ENCODE peak calls at places on chromosomes 1 and 21, in six cellular contexts. V is A549, J is HepG2, Q is upper lobe of left lung, T is GM12878, H is K562. Y is an unnamed sample.

GRCh38 chr1:66315675-66316074 is 218.3 kb upstream of the SGIP1 start:
- ATAC-seq in V (peak; percentile 87), J (no peak), Q (peak; percentile 64), T (no peak), H (no peak), Y (no peak)

GRCh38 chr21:16851054-16851453 is 661.8 kb upstream of the CXADR start:
- ATAC-seq in V (no peak), J (peak; percentile 38), Q (no peak), T (no peak), H (no peak), Y (no peak)

GRCh38 chr1:18921506-18922251 is 19.3 kb upstream of the ALDH4A1 start:
- ATAC-seq in V (no peak), J (no peak), Q (no peak), T (no peak), H (peak; percentile 9), Y (peak; percentile 19)

GRCh38 chr1:204659061-204659460 is 26.5 kb downstream of the LRRN2 start:
- ATAC-seq in V (peak; percentile 30), J (no peak), Q (no peak), T (no peak), H (no peak), Y (no peak)

GRCh38 chr1:234730542-234731370 is 120.8 kb upstream of the IRF2BP2 start:
- ATAC-seq in V (peak; percentile 26), J (peak; percentile 59), Q (no peak), T (peak; percentile 80), H (peak; percentile 83), Y (no peak)

GRCh38 chr1:218867941-218868656 is 305.6 kb upstream of the LYPLAL1 start:
- ATAC-seq in V (no peak), J (no peak), Q (no peak), T (no peak), H (no peak), Y (no peak)

GRCh38 chr1:116770625-116771024 is 16.4 kb downstream of the CD2 start:
- ATAC-seq in V (no peak), J (no peak), Q (no peak), T (peak; percentile 50), H (no peak), Y (no peak)

GRCh38 chr1:213656482-213656881 is 331.3 kb upstream of the PROX1 start:
- ATAC-seq in V (no peak), J (peak; percentile 94), Q (no peak), T (no peak), H (no peak), Y (no peak)

GRCh38 chr1:2198571-2198970 is 4.0 kb upstream of the FAAP20 start:
- ATAC-seq in V (no peak), J (no peak), Q (no peak), T (no peak), H (no peak), Y (no peak)

GRCh38 chr21:37670883-37671282 is 245.4 kb downstream of the KCNJ6 start:
- ATAC-seq in V (peak; percentile 62), J (no peak), Q (no peak), T (no peak), H (no peak), Y (no peak)

GRCh38 chr1:186424539-186424938 is 36.4 kb downstream of the PDC start:
- ATAC-seq in V (no peak), J (no peak), Q (no peak), T (no peak), H (no peak), Y (no peak)

GRCh38 chr1:239888639-239889038 is 203.0 kb upstream of the FMN2 start:
- ATAC-seq in V (no peak), J (no peak), Q (no peak), T (no peak), H (no peak), Y (no peak)

GRCh38 chr1:22132517-22133235 is 10.2 kb downstream of the WNT4 start:
- ATAC-seq in V (peak; percentile 66), J (no peak), Q (no peak), T (no peak), H (no peak), Y (no peak)

GRCh38 chr1:75719810-75720209 is 4.7 kb upstream of the ACADM start:
- ATAC-seq in V (no peak), J (no peak), Q (no peak), T (no peak), H (no peak), Y (no peak)

GRCh38 chr1:181801617-181802016 is 259.9 kb downstream of the ZNF648 start:
- ATAC-seq in V (no peak), J (no peak), Q (no peak), T (no peak), H (no peak), Y (no peak)

GRCh38 chr1:115507256-115507589 is 134.5 kb upstream of the VANGL1 start:
- ATAC-seq in V (peak; percentile 72), J (peak; percentile 86), Q (no peak), T (no peak), H (peak; percentile 79), Y (no peak)

GRCh38 chr1:19385869-19386591 is 73.9 kb downstream of the SLC66A1 start:
- ATAC-seq in V (no peak), J (peak; percentile 71), Q (peak; percentile 70), T (no peak), H (no peak), Y (peak; percentile 70)

GRCh38 chr1:75396745-75397144 is 214.2 kb downstream of the SLC44A5 start:
- ATAC-seq in V (no peak), J (no peak), Q (no peak), T (no peak), H (no peak), Y (no peak)

GRCh38 chr1:43997295-43997694 is 5.9 kb downstream of the CCDC24 start:
- ATAC-seq in V (no peak), J (no peak), Q (no peak), T (no peak), H (no peak), Y (no peak)

GRCh38 chr1:89557954-89558353 is 33.3 kb downstream of the LRRC8B start:
- ATAC-seq in V (no peak), J (no peak), Q (no peak), T (no peak), H (no peak), Y (no peak)

GRCh38 chr21:15028186-15028585 is 36.6 kb downstream of the NRIP1 start:
- ATAC-seq in V (no peak), J (no peak), Q (no peak), T (no peak), H (no peak), Y (no peak)

GRCh38 chr1:108686609-108687313 is 5.3 kb upstream of the PRPF38B start:
- ATAC-seq in V (no peak), J (no peak), Q (no peak), T (no peak), H (no peak), Y (no peak)

GRCh38 chr21:44350773-44351481 is 2.5 kb upstream of the TRPM2 start:
- ATAC-seq in V (peak; percentile 47), J (no peak), Q (no peak), T (no peak), H (no peak), Y (no peak)

GRCh38 chr1:49408346-49408745 is 615.4 kb downstream of the AGBL4 start:
- ATAC-seq in V (no peak), J (no peak), Q (no peak), T (no peak), H (no peak), Y (no peak)

GRCh38 chr21:38841472-38841871 is 35.7 kb downstream of the ETS2 start:
- ATAC-seq in V (no peak), J (no peak), Q (no peak), T (no peak), H (no peak), Y (no peak)

GRCh38 chr1:9529190-9529589 is 10.1 kb upstream of the SLC25A33 start:
- ATAC-seq in V (peak; percentile 38), J (peak; percentile 46), Q (no peak), T (peak; percentile 74), H (peak; percentile 97), Y (no peak)

GRCh38 chr1:17955302-17956285 is 152.0 kb upstream of the IGSF21 start:
- ATAC-seq in V (no peak), J (no peak), Q (no peak), T (no peak), H (no peak), Y (no peak)

GRCh38 chr21:16974060-16974459 is 538.8 kb upstream of the CXADR start:
- ATAC-seq in V (no peak), J (no peak), Q (no peak), T (no peak), H (no peak), Y (no peak)

GRCh38 chr1:19405761-19406481 is 79.4 kb downstream of the CAPZB start:
- ATAC-seq in V (no peak), J (no peak), Q (no peak), T (no peak), H (peak; percentile 12), Y (peak; percentile 32)

GRCh38 chr1:17209446-17209845 is 4.5 kb downstream of the PADI1 start:
- ATAC-seq in V (no peak), J (no peak), Q (no peak), T (no peak), H (no peak), Y (no peak)

GRCh38 chr1:158933621-158934020 is 2.3 kb downstream of the PYHIN1 start:
- ATAC-seq in V (no peak), J (no peak), Q (no peak), T (peak; percentile 69), H (no peak), Y (no peak)

GRCh38 chr1:81021134-81021533 is 779.6 kb upstream of the ADGRL2 start:
- ATAC-seq in V (no peak), J (no peak), Q (no peak), T (no peak), H (no peak), Y (no peak)

GRCh38 chr1:81023187-81023724 is 777.5 kb upstream of the ADGRL2 start:
- ATAC-seq in V (no peak), J (no peak), Q (no peak), T (no peak), H (no peak), Y (no peak)

GRCh38 chr1:81020506-81020905 is 780.2 kb upstream of the ADGRL2 start:
- ATAC-seq in V (no peak), J (no peak), Q (no peak), T (no peak), H (no peak), Y (no peak)
- TF ChIP-seq EP300 in V (no peak), J (no peak), Q (no peak), T (no peak), H (no peak), Y (no peak)

DNA sequence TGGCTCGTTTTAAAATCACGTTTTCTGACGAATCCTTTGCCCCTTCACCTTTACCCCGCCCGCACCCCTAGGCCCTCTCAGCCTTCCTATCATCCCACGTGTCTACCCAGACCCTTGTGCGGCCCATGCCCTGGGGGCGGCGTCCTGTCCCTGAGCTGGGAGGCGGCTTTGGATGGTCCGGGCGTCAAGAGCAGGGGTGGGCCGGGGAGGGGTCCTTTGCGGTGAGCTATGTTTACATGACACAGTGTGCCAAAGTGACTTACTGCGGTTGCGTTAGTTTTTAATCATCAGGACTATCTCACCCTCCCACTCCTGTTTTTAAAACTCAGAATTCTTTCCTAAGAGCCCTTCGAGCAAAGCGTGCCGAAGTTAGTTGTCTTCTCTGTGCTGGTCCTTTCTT is 144.6 kb downstream of the PGBD5 start:
- ATAC-seq in V (no peak), J (no peak), Q (no peak), T (no peak), H (no peak), Y (no peak)
- H3K27ac ChIP-seq in V (no peak overlapping the region), J (no peak overlapping the region), Q (no peak overlapping the region), T (no peak overlapping the region), H (no peak overlapping the region), Y (no peak overlapping the region)

GRCh38 chr1:6100801-6101783 is 55.4 kb downstream of the KCNAB2 start:
- ATAC-seq in V (no peak), J (no peak), Q (no peak), T (peak; percentile 34), H (no peak), Y (no peak)
- TF ChIP-seq POLR2A in V (no peak), J (no peak), Q (no peak), T (peak; percentile 53), H (no peak), Y (no peak)

GRCh38 chr1:91021686-91022517 is at the start of gene ZNF644:
- ATAC-seq in V (peak; percentile 89), J (peak; percentile 89), Q (peak; percentile 97), T (peak; percentile 84), H (peak; percentile 86), Y (peak; percentile 95)
- TF ChIP-seq EP300 in V (no peak), J (peak; percentile 47), Q (peak; percentile 18), T (no peak), H (peak; percentile 10), Y (peak; percentile 51)